ENCODE peak calls at places on chromosomes 3 and 15, in four cellular contexts. P, W, T and B are unnamed samples.
A peak's percentile ranks its signal among the peaks of the same experiment; 100 is the strongest.

GRCh38 chr15:78854973-78855372 is 17.7 kb upstream of the MORF4L1 start:
- DNase-seq in T (no peak), P (no peak), W (no peak), B (no peak)

GRCh38 chr3:179653777-179654117 is 907 bp downstream of the USP13 start:
- DNase-seq in T (no peak), P (no peak), W (peak; percentile 26), B (no peak)

GRCh38 chr15:81880833-81881232 is 165.0 kb downstream of the MEX3B start:
- DNase-seq in W (no peak), P (no peak), T (no peak), B (no peak)

GRCh38 chr3:180324791-180325190 is 277.2 kb upstream of the TTC14 start:
- DNase-seq in W (no peak), P (no peak), T (no peak), B (no peak)

GRCh38 chr15:85333132-85333831 is 47.1 kb upstream of the AKAP13 start:
- DNase-seq in P (peak; percentile 84), T (peak; percentile 96), W (no peak), B (no peak)

GRCh38 chr3:17158941-17159682 is 274.4 kb downstream of the PLCL2 start:
- DNase-seq in W (no peak), P (no peak), T (no peak), B (no peak)

GRCh38 chr3:45486136-45486535 is 97.8 kb downstream of the LARS2 start:
- DNase-seq in T (peak; percentile 80), P (no peak), W (no peak), B (no peak)

GRCh38 chr3:43207628-43208085 is 78.7 kb upstream of the SNRK start:
- DNase-seq in W (no peak), T (no peak), P (no peak), B (no peak)

GRCh38 chr3:64291345-64291744 is 66.1 kb upstream of the PRICKLE2 start:
- DNase-seq in T (peak; percentile 94), P (peak; percentile 54), W (no peak), B (no peak)

GRCh38 chr3:157088506-157089454 is 71.2 kb downstream of the CCNL1 start:
- DNase-seq in P (peak; percentile 88), W (peak; percentile 96), T (peak; percentile 99), B (peak; percentile 82)

GRCh38 chr3:126351771-126352475 is 5.3 kb downstream of the KLF15 start:
- DNase-seq in W (no peak), P (no peak), T (no peak), B (no peak)

GRCh38 chr3:49553320-49553689 is 972 bp upstream of the BSN start:
- DNase-seq in T (peak; percentile 62), P (no peak), W (no peak), B (no peak)

GRCh38 chr15:81784751-81785150 is 261.1 kb downstream of the MEX3B start:
- DNase-seq in P (no peak), T (no peak), W (no peak), B (no peak)

DNA sequence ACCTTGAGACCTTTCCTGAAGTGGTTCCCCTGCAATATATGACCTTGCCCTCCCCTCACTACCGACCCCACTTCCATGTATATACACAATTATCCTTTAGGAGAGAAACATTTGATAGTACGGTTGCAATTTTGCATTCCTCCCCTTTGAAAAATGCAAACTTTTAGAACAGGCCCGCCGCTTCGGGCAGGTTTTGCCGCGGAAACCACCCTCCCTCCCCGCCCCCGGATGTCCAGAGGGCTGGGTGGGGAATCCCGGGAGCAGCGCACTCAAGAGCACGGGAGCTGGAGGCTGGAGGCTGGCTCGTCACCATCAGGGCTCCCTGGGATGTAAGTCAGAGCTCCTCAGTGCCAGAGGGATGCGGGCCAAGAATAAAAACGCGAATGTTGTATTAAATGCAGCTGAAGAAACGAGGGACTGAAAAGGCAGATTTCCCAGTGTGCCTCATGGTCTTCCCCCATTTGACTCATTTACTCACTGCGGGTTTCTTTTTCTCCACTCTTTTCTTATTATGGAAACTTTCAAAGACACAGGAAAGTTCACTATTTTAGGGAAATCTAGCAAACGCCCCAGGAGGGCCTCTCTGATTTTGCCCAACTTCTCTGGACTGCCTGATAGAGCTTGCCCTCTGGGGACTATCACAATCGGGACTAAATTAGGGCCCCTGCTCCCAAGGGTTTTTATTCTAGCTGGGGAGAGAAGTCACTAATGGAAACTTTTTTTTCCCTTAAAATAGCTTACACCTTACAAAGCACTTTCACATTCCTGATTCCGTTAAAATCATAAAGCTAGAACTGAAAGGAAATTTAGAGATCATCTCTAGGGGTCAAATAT is 2.9 kb upstream of the USP3 start:
- DNase-seq in P (peak; percentile 78), W (peak; percentile 74), T (peak; percentile 97), B (no peak)
- H3K27me3 ChIP-seq in P (no peaks in the 10 kb centered on the region), W (no peaks in the 10 kb centered on the region), T (peaks cover 31% of the 10 kb centered on the region), B (peaks cover 52% of the 10 kb centered on the region)

GRCh38 chr3:184382326-184383032 is 2.6 kb downstream of the CHRD start:
- DNase-seq in T (no peak), P (no peak), W (no peak), B (no peak)
- H3K27me3 ChIP-seq in T (peaks cover 14% of the 10 kb centered on the region), P (peaks cover 56% of the 10 kb centered on the region), W (no peaks in the 10 kb centered on the region), B (peaks cover 29% of the 10 kb centered on the region)

GRCh38 chr3:129001101-129001816 is at the start of gene EFCC1:
- DNase-seq in T (peak; percentile 55), W (no peak), P (no peak), B (no peak)
- H3K27me3 ChIP-seq in T (peaks cover 92% of the 10 kb centered on the region), W (no peaks in the 10 kb centered on the region), P (peaks cover 69% of the 10 kb centered on the region), B (peaks cover 50% of the 10 kb centered on the region)

GRCh38 chr3:140762751-140763150 is 84.9 kb downstream of the TRIM42 start:
- DNase-seq in P (no peak), T (no peak), W (no peak), B (no peak)
- H3K27me3 ChIP-seq in P (no peaks in the 10 kb centered on the region), T (no peaks in the 10 kb centered on the region), W (no peaks in the 10 kb centered on the region), B (no peaks in the 10 kb centered on the region)

GRCh38 chr15:70493376-70493775 is 270.0 kb downstream of the UACA start:
- DNase-seq in W (no peak), P (no peak), T (no peak), B (no peak)
- H3K27me3 ChIP-seq in W (no peaks in the 10 kb centered on the region), P (no peaks in the 10 kb centered on the region), T (no peaks in the 10 kb centered on the region), B (no peaks in the 10 kb centered on the region)

DNA sequence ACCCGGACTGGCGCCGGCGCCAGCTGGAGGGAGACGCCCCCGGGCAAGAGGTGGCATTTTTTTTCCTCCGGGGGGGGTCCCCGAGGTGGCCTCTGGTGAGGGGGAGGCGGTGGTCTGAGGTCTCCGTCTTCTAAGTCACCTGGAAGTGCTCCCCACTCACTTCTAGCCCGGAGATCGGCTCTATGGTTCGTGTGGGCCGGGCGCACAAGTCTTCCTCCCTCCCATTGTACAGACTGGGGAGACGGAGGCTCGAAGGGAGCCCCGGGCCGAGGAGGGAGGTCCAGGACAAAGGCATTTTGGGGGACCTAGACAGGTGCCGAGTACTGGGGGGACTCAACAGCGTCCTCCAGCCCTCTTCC is 4.4 kb downstream of the GATA2 start:
- DNase-seq in W (no peak), P (no peak), T (peak; percentile 26), B (no peak)
- H3K27me3 ChIP-seq in W (no peaks in the 10 kb centered on the region), P (peaks cover 2% of the 10 kb centered on the region), T (peaks cover 93% of the 10 kb centered on the region), B (peaks cover 93% of the 10 kb centered on the region)